ENCODE peak calls at places on chromosomes 11 and 22, in five cellular contexts. Z, D, P, B and Y are unnamed samples.

GRCh38 chr11:79077684-79078379 is 363.0 kb downstream of the TENM4 start:
- DNase-seq in Z (no peak), D (no peak), P (no peak), B (no peak), Y (no peak)

GRCh38 chr22:48055185-48055584 is 1292.7 kb downstream of the TBC1D22A start:
- DNase-seq in Z (no peak), D (no peak), P (no peak), B (no peak), Y (no peak)

GRCh38 chr11:64107300-64107699 is 58.6 kb downstream of the MACROD1 start:
- DNase-seq in Z (no peak), D (no peak), P (no peak), B (no peak), Y (no peak)

GRCh38 chr11:64649304-64649703 is 58.3 kb downstream of the SLC22A12 start:
- DNase-seq in Z (no peak), D (no peak), P (no peak), B (no peak), Y (no peak)

GRCh38 chr11:111137846-111138245 is 107.7 kb upstream of the POU2AF2 start:
- DNase-seq in Z (no peak), D (no peak), P (no peak), B (no peak), Y (no peak)

GRCh38 chr22:30206964-30207363 is 39.6 kb downstream of the LIF start:
- DNase-seq in Z (peak), D (no peak), P (no peak), B (no peak), Y (no peak)

GRCh38 chr11:221539-221938 is 14.0 kb downstream of the RIC8A start:
- DNase-seq in Z (no peak), D (no peak), P (no peak), B (no peak), Y (no peak)

GRCh38 chr11:68813778-68814177 is 27.9 kb downstream of the CPT1A start:
- DNase-seq in Z (no peak), D (no peak), P (no peak), B (no peak), Y (no peak)

GRCh38 chr22:43789452-43789851 is 22.7 kb downstream of the EFCAB6 start:
- DNase-seq in Z (peak), D (no peak), P (no peak), B (no peak), Y (peak)

GRCh38 chr11:94823127-94823732 is 55.1 kb downstream of the AMOTL1 start:
- DNase-seq in Z (no peak), D (no peak), P (no peak), B (no peak), Y (no peak)

GRCh38 chr11:120618399-120618798 is 106.9 kb downstream of the GRIK4 start:
- DNase-seq in Z (no peak), D (no peak), P (no peak), B (no peak), Y (no peak)

GRCh38 chr11:74926304-74927030 is 22.4 kb downstream of the XRRA1 start:
- DNase-seq in Z (no peak), D (no peak), P (no peak), B (no peak), Y (no peak)

GRCh38 chr22:24247564-24248344 is 2.9 kb upstream of the GGT5 start:
- DNase-seq in Z (peak), D (peak), P (peak), B (no peak), Y (peak)

GRCh38 chr11:90344546-90344945 is 121.7 kb upstream of the CHORDC1 start:
- DNase-seq in Z (no peak), D (no peak), P (no peak), B (no peak), Y (no peak)

GRCh38 chr11:94964934-94965333 is 8.4 kb downstream of the CWC15 start:
- DNase-seq in Z (no peak), D (no peak), P (no peak), B (no peak), Y (no peak)

GRCh38 chr22:36331306-36331911 is 56.4 kb downstream of the MYH9 start:
- DNase-seq in Z (no peak), D (peak), P (peak), B (peak), Y (peak)

GRCh38 chr11:125940145-125940544 is 5.7 kb upstream of the VSIG10L2 start:
- DNase-seq in Z (no peak), D (no peak), P (no peak), B (no peak), Y (no peak)

GRCh38 chr11:63907808-63908530 is 9.0 kb downstream of the RCOR2 start:
- DNase-seq in Z (no peak), D (no peak), P (no peak), B (no peak), Y (no peak)

GRCh38 chr11:10456519-10456918 is 1.5 kb downstream of the AMPD3 start:
- DNase-seq in Z (no peak), D (no peak), P (no peak), B (no peak), Y (no peak)

GRCh38 chr22:45228401-45228754 is 12.3 kb downstream of the KIAA0930 start:
- DNase-seq in Z (no peak), D (no peak), P (no peak), B (no peak), Y (no peak)

GRCh38 chr11:10432493-10432892 is 22.6 kb upstream of the AMPD3 start:
- DNase-seq in Z (no peak), D (no peak), P (no peak), B (no peak), Y (no peak)

GRCh38 chr11:1227551-1228182 is 4.8 kb downstream of the MUC5B start:
- DNase-seq in Z (no peak), D (no peak), P (no peak), B (no peak), Y (no peak)

GRCh38 chr22:31005535-31005934 is 36.5 kb downstream of the TUG1 start:
- DNase-seq in Z (no peak), D (no peak), P (no peak), B (no peak), Y (no peak)

GRCh38 chr22:49427341-49427740 is 400.3 kb downstream of the BRD1 start:
- DNase-seq in Z (no peak), D (no peak), P (no peak), B (no peak), Y (no peak)

GRCh38 chr11:113873241-113873626 is 2.1 kb downstream of the USP28 start:
- DNase-seq in Z (no peak), D (no peak), P (no peak), B (no peak), Y (no peak)

GRCh38 chr11:45095691-45096010 is 50.8 kb upstream of the PRDM11 start:
- DNase-seq in Z (no peak), D (no peak), P (no peak), B (no peak), Y (no peak)

GRCh38 chr11:35721576-35722341 is 59.2 kb downstream of the TRIM44 start:
- DNase-seq in Z (no peak), D (no peak), P (no peak), B (no peak), Y (no peak)

GRCh38 chr11:44624761-44625221 is 59.3 kb downstream of the CD82 start:
- DNase-seq in Z (no peak), D (no peak), P (no peak), B (no peak), Y (no peak)

GRCh38 chr11:88284306-88285057 is 53.1 kb downstream of the CTSC start:
- DNase-seq in Z (peak), D (no peak), P (no peak), B (no peak), Y (peak)